ENCODE peak calls at places on chromosomes 7 and 10, in eight cellular contexts. J is effector memory CD4-positive, alpha-beta T cell; U is IMR-90; M is aorta; P is brain microvascular endothelial cell; X is GM23248; E is fibroblast of lung; L is transverse colon. G is an unnamed sample.

GRCh38 chr7:6590645-6591110 is 857 bp downstream of the INTS15 start:
- DNase-seq in J (no peak), U (no peak), M (no peak), P (no peak), X (no peak), E (no peak), L (no peak), G (no peak)

GRCh38 chr10:79268717-79269116 is 78.6 kb upstream of the PPIF start:
- DNase-seq in J (no peak), U (no peak), M (no peak), P (no peak), X (peak), E (no peak), L (no peak), G (no peak)

GRCh38 chr7:74481458-74482324 is 28.0 kb downstream of the GTF2IRD1 start:
- DNase-seq in J (no peak), U (peak), M (no peak), P (peak), X (peak), E (peak), L (no peak), G (no peak)

GRCh38 chr10:102314801-102315200 is 69.5 kb downstream of the GBF1 start:
- DNase-seq in J (no peak), U (no peak), M (no peak), P (no peak), X (no peak), E (no peak), L (no peak), G (no peak)

GRCh38 chr7:130131964-130132875 is 61.9 kb downstream of the KLHDC10 start:
- DNase-seq in J (no peak), U (no peak), M (no peak), P (no peak), X (no peak), E (no peak), L (no peak), G (no peak)

GRCh38 chr7:6640246-6640721 is 3.2 kb downstream of the ZNF316 start:
- DNase-seq in J (no peak), U (peak), M (no peak), P (peak), X (peak), E (peak), L (no peak), G (no peak)

GRCh38 chr7:74203157-74203556 is 6.6 kb upstream of the LAT2 start:
- DNase-seq in J (no peak), U (peak), M (peak), P (no peak), X (peak), E (peak), L (peak), G (no peak)

GRCh38 chr10:78045237-78045636 is 11.6 kb downstream of the RPS24 start:
- DNase-seq in J (no peak), U (no peak), M (peak), P (no peak), X (no peak), E (no peak), L (no peak), G (no peak)

GRCh38 chr7:32809871-32810270 is 81.7 kb downstream of the KBTBD2 start:
- DNase-seq in J (no peak), U (no peak), M (no peak), P (no peak), X (no peak), E (no peak), L (no peak), G (no peak)

GRCh38 chr10:127196227-127196954 is at the start of gene INSYN2A:
- DNase-seq in J (no peak), U (peak), M (peak), P (peak), X (peak), E (peak), L (peak), G (no peak)

GRCh38 chr10:111113961-111114830 is 37.4 kb downstream of the ADRA2A start:
- DNase-seq in J (no peak), U (no peak), M (peak), P (peak), X (peak), E (peak), L (no peak), G (no peak)

GRCh38 chr10:101090597-101090996 is 28.8 kb downstream of the KAZALD1 start:
- DNase-seq in J (no peak), U (no peak), M (no peak), P (no peak), X (no peak), E (no peak), L (no peak), G (no peak)

GRCh38 chr7:25073451-25073850 is 51.6 kb downstream of the CYCS start:
- DNase-seq in J (no peak), U (peak), M (no peak), P (peak), X (peak), E (peak), L (no peak), G (no peak)

DNA sequence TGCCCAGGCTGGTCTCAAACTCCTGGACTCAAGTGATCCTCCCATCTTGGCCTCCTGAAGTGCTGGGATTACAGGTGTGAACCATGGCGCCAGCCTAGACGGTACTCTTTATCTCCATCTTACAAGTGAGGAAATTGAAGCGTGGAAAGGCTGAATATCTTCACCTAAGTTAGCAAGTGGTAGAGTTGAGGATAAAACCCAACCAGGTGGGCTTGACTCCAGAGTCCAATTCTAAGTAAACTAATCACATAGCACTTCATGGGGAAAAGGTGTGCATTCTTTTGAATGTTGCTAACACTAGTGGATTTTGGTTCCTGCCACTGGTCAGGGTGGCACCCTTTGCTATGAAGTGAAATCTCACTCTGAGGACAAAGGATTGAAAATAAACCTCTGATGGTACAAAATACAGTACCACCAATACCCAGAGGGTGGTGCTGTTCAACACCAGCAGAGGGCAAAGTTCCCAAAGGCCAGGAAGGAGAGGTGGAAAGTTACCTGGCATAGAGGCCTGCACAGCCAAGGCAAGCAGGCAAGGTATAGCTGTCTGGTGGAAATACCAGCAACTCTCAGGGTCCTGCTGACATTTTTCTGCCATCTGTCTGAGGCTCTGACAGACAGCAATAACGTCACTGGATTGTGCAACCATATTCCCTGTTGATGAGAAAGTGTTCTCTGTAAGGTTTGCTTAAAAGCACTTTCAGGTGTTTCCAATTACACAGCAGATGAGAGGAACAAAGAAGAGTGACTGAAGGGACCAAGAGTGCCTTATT is 17.6 kb downstream of the ZDHHC16 start:
- DNase-seq in J (no peak), U (peak), M (no peak), P (peak), X (peak), E (peak), L (peak), G (peak)
- H3K27ac ChIP-seq in J (no peak), U (no peak), M (no peak), P (no peak), X (peak), E (peak), L (peak), G (peak)

DNA sequence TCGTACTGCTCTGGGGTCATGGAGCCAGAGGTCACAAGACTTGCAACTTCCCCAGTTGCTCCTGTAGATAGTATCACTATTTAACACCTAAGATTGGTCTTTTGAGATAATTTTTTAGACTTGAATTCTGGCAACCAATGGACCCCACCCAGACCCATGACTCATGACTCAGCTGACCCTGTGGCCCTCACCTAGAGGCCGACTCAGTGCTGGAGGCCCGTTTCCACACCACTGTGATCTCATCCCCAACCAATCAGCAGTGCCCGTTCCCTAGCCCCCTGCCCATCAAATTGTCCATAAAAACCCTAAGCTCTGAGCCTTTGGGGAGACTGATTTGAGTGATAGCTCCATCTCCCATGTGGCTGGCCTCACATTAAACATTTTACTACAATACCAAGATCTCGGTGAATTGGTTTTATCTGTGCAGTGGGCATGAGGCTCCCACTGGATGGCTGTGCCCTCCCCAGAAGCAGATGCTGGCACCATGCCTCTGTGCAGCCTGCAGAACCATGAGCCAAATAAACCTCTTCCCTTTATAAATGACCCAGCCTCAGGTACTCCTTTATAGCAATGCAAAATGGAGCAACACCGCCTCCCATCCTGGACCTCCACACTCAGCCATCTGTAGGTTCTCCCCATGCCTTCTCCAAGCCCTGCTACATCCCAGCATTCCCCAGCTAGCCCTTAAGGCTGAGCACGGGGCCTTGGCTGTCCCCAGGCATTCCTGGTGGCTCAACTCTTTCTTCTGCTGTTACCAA is 98.8 kb downstream of the PRKAG2 start:
- DNase-seq in J (no peak), U (no peak), M (peak), P (no peak), X (no peak), E (no peak), L (no peak), G (no peak)
- H3K27ac ChIP-seq in J (no peak), U (no peak), M (no peak), P (no peak), X (no peak), E (no peak), L (no peak), G (no peak)

GRCh38 chr10:96606946-96607345 is 20.1 kb upstream of the TM9SF3 start:
- DNase-seq in J (no peak), U (no peak), M (no peak), P (no peak), X (no peak), E (no peak), L (no peak), G (no peak)
- H3K27ac ChIP-seq in J (no peak), U (no peak), M (no peak), P (no peak), X (no peak), E (no peak), L (no peak), G (no peak)

GRCh38 chr7:12719141-12719919 is 31.9 kb downstream of the ARL4A start:
- DNase-seq in J (no peak), U (peak), M (no peak), P (peak), X (peak), E (peak), L (no peak), G (peak)
- H3K27ac ChIP-seq in J (no peak), U (no peak), M (peak), P (peak), X (peak), E (peak), L (peak), G (peak)

GRCh38 chr7:100372694-100373093 is 593 bp upstream of the PILRA start:
- DNase-seq in J (no peak), U (no peak), M (no peak), P (no peak), X (no peak), E (no peak), L (no peak), G (no peak)
- H3K27ac ChIP-seq in J (no peak), U (no peak), M (no peak), P (no peak), X (no peak), E (no peak), L (peak), G (no peak)

GRCh38 chr7:134699021-134699818 is 52.6 kb downstream of the BPGM start:
- DNase-seq in J (no peak), U (no peak), M (no peak), P (no peak), X (no peak), E (no peak), L (no peak), G (no peak)
- H3K27ac ChIP-seq in J (no peak), U (no peak), M (no peak), P (no peak), X (no peak), E (no peak), L (no peak), G (no peak)